ENCODE peak calls at places on chromosomes 7 and 10, in eight cellular contexts. Q is right atrium auricular region, M is brain microvascular endothelial cell, G is fibroblast of the aortic adventitia, I is kidney, D is stomach, O is endothelial cell of umbilical vein, C is ovary. F is an unnamed sample.

GRCh38 chr10:47376522-47377220 is 7.4 kb downstream of the ZNF488 start:
- DNase-seq in G (no peak), M (no peak), C (no peak), I (no peak), O (no peak), D (peak), Q (peak), F (no peak)

GRCh38 chr7:142739927-142740492 is 9.3 kb upstream of the PRSS1 start:
- DNase-seq in D (no peak), C (no peak), Q (no peak), M (no peak), O (no peak), I (no peak), G (no peak), F (peak)

GRCh38 chr7:30921951-30922401 is 10.3 kb downstream of the AQP1 start:
- DNase-seq in M (no peak), Q (peak), O (no peak), C (peak), D (peak), G (no peak), I (peak), F (no peak)

GRCh38 chr10:15791816-15792524 is 68.3 kb downstream of the MINDY3 start:
- DNase-seq in G (peak), M (no peak), Q (no peak), C (no peak), O (peak), D (no peak), I (no peak), F (no peak)

GRCh38 chr10:111811515-111811914 is 372.1 kb downstream of the GPAM start:
- DNase-seq in C (no peak), D (no peak), G (no peak), Q (no peak), O (no peak), M (no peak), I (no peak), F (no peak)

GRCh38 chr10:118802126-118802793 is 47.5 kb upstream of the CACUL1 start:
- DNase-seq in Q (no peak), I (no peak), O (no peak), D (peak), M (no peak), C (no peak), G (no peak), F (no peak)

GRCh38 chr10:58143944-58144343 is 123.8 kb downstream of the IPMK start:
- DNase-seq in I (no peak), M (no peak), D (no peak), Q (no peak), O (no peak), C (no peak), G (no peak), F (no peak)

GRCh38 chr7:130896898-130897514 is 163.0 kb upstream of the KLF14 start:
- DNase-seq in I (peak), M (no peak), C (peak), Q (no peak), D (peak), G (peak), O (peak), F (peak)

DNA sequence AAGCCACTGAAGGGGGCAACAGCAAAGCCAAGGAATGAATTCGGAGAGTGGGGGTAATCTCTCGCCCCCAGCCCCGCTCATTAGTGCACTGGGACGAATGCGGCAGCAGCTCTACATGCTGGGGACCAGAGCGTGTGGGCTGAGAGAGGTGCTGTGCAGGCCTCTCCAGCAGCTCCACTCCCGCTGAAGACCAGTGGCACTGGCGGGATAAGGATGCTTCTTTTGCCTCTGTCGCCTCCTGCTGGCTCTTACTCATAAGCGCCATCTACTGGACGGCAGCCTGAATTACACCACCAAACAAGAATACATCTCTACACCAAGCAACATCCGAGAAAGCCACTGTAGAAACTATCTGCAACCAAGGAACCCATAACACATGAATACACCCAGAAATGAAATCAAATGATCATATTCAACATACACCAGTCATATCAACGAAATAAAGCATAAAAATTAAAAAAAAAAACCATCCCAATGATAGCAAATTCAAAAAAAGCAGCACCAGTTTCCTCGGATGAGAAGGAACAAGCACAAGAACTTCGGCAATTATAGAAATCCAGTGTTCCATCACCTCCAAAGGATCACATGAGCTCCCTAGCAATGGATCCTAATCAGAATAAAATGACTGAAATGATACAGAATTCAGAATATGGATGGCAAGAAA is 79.0 kb upstream of the TMEM168 start:
- DNase-seq in I (no peak), D (peak), G (peak), O (peak), C (no peak), M (peak), Q (no peak), F (peak)
- TF ChIP-seq CTCF in I (peak), D (no peak), G (peak), O (peak), C (no peak), M (peak), Q (peak), F (peak)

GRCh38 chr7:41701542-41701941 is 1.3 kb downstream of the INHBA start:
- DNase-seq in D (no peak), O (no peak), C (no peak), G (peak), I (no peak), M (no peak), Q (no peak), F (no peak)
- H3K4me3 ChIP-seq in D (no peak), O (peak), C (no peak), G (peak), I (no peak), M (peak), Q (no peak), F (no peak)

GRCh38 chr10:22617516-22617915 is 96.9 kb downstream of the PIP4K2A start:
- DNase-seq in O (no peak), D (no peak), I (no peak), Q (no peak), G (no peak), C (no peak), M (no peak), F (peak)
- TF ChIP-seq CTCF in O (no peak), D (no peak), I (no peak), Q (peak), G (no peak), C (no peak), M (peak), F (peak)

GRCh38 chr10:62049815-62050626 is 148.5 kb downstream of the ARID5B start:
- DNase-seq in C (no peak), D (no peak), O (peak), Q (no peak), I (no peak), M (no peak), G (peak), F (peak)

GRCh38 chr10:62052276-62052675 is 150.8 kb downstream of the ARID5B start:
- DNase-seq in C (no peak), D (no peak), O (no peak), G (no peak), I (no peak), Q (no peak), M (no peak), F (no peak)

GRCh38 chr10:62050941-62051433 is 149.5 kb downstream of the ARID5B start:
- DNase-seq in C (no peak), M (peak), G (peak), D (peak), I (peak), Q (peak), O (peak), F (peak)

GRCh38 chr10:62048919-62049636 is 147.6 kb downstream of the ARID5B start:
- DNase-seq in M (peak), O (peak), C (peak), G (peak), D (peak), I (peak), Q (peak), F (peak)

DNA sequence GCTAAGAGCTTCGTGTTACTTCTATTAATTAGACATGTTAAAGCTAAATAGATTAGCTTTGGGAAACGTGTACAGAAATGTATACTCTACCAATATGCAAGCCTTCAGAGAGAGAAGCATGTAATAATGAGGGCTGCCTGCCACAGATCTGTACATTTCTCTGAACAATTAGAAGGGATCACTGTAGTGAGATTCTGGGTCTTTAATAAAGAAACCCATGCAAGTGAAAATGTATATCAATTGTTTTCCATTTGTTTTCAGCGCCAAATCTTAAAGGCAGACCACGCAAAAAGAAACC is 149.1 kb downstream of the ARID5B start:
- DNase-seq in O (no peak), G (no peak), Q (no peak), D (no peak), C (no peak), M (no peak), I (no peak), F (no peak)
- H3K4me3 ChIP-seq in O (peak), G (peak), Q (peak), D (peak), C (peak), M (peak), I (peak), F (peak)

GRCh38 chr10:97332586-97333350 is 1.8 kb downstream of the FRAT2 start:
- DNase-seq in D (peak), I (peak), M (peak), Q (no peak), G (peak), O (peak), C (peak), F (peak)
- TF ChIP-seq CTCF in D (no peak), I (peak), M (peak), Q (peak), G (peak), O (peak), C (no peak), F (no peak)

DNA sequence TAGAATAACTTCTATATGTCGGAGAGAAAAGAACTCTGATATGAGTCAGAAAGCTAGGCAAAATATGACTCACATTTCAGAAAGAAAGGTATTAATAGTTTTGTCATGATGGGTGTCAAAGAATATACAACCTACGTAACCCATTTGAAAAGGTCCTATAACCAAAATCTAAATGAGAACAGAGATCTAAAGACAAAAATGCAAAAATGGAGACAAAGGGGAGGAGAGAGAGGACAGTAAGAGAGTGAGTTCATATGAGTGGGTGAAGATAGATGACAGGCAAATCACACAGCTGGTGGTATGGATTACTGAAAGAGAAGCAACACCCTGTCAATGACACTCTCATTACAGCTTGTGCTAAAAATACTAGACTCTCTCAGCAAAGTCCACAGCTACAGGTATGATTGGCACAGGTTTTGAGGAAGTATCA is 25.6 kb downstream of the ANKMY2 start:
- DNase-seq in D (no peak), Q (no peak), M (no peak), C (no peak), I (no peak), G (no peak), O (no peak), F (peak)
- H3K4me3 ChIP-seq in D (no peak), Q (no peak), M (no peak), C (no peak), I (no peak), G (no peak), O (no peak), F (no peak)

GRCh38 chr10:131211146-131211545 is 100.4 kb downstream of the TCERG1L start:
- DNase-seq in M (no peak), O (no peak), C (peak), I (peak), G (no peak), D (peak), Q (no peak), F (no peak)

GRCh38 chr10:131210181-131210580 is 101.3 kb downstream of the TCERG1L start:
- DNase-seq in M (no peak), Q (no peak), G (no peak), O (no peak), D (peak), I (peak), C (no peak), F (no peak)

GRCh38 chr10:131212763-131213325 is 98.7 kb downstream of the TCERG1L start:
- DNase-seq in I (peak), M (no peak), D (peak), G (no peak), O (no peak), Q (no peak), C (peak), F (no peak)

GRCh38 chr10:131211965-131212619 is 99.4 kb downstream of the TCERG1L start:
- DNase-seq in M (no peak), C (peak), G (no peak), D (peak), I (peak), O (no peak), Q (no peak), F (no peak)

GRCh38 chr10:131211556-131211955 is 100.0 kb downstream of the TCERG1L start:
- DNase-seq in O (no peak), Q (no peak), G (no peak), I (peak), C (peak), M (no peak), D (peak), F (no peak)
- TF ChIP-seq CTCF in O (no peak), Q (no peak), G (no peak), I (no peak), C (no peak), M (no peak), D (no peak), F (no peak)

DNA sequence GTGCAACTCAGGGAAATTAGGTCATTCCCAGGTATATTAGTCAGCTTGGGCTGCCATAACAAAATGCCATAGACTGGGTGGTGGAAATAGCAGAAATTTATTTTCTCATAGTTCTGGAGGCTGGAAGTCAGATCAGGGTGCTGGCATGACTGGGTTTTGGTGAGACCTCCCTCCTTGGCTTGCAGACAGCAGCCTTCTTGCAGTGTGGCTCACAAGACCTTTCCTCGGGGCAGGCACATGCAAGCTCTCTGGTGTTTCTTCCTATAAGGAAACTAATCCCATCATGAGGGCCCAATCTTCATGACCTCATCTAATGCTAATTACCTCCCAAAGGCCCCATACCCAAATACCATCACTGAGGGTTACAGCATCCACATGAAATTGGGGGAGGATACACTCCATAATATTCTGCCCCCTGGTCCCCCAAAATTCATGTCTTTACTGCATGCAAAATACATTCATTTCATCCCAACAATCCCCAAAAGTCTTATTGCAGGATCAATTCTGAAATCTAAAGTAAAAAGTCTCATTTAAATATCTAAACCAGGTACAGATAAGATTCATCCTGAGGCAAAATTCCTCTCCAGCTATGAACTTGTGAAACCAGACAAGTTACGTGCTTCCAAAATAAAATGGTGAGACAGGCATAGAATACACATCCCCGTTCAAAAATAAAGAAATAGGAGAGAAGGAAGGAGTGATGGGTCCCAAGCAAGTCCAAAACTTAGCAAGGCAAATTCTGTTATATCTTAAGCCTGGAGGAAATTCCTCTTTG is 17.4 kb upstream of the CBLL1 start:
- DNase-seq in Q (no peak), D (no peak), G (no peak), M (no peak), O (no peak), C (no peak), I (no peak), F (no peak)
- H3K4me3 ChIP-seq in Q (no peak), D (no peak), G (no peak), M (no peak), O (no peak), C (no peak), I (no peak), F (no peak)

GRCh38 chr7:231858-232246 is 39.5 kb downstream of the FAM20C start:
- DNase-seq in G (no peak), M (no peak), I (no peak), Q (no peak), C (no peak), D (no peak), O (no peak), F (no peak)

GRCh38 chr7:230274-230673 is 37.9 kb downstream of the FAM20C start:
- DNase-seq in G (no peak), I (no peak), D (no peak), C (no peak), Q (no peak), M (no peak), O (no peak), F (no peak)

GRCh38 chr7:232571-233455 is 40.4 kb downstream of the FAM20C start:
- DNase-seq in M (peak), I (no peak), C (no peak), O (peak), Q (no peak), G (peak), D (no peak), F (no peak)

GRCh38 chr7:229184-229964 is 37.0 kb downstream of the FAM20C start:
- DNase-seq in M (peak), O (no peak), I (no peak), C (peak), D (peak), G (peak), Q (peak), F (no peak)

DNA sequence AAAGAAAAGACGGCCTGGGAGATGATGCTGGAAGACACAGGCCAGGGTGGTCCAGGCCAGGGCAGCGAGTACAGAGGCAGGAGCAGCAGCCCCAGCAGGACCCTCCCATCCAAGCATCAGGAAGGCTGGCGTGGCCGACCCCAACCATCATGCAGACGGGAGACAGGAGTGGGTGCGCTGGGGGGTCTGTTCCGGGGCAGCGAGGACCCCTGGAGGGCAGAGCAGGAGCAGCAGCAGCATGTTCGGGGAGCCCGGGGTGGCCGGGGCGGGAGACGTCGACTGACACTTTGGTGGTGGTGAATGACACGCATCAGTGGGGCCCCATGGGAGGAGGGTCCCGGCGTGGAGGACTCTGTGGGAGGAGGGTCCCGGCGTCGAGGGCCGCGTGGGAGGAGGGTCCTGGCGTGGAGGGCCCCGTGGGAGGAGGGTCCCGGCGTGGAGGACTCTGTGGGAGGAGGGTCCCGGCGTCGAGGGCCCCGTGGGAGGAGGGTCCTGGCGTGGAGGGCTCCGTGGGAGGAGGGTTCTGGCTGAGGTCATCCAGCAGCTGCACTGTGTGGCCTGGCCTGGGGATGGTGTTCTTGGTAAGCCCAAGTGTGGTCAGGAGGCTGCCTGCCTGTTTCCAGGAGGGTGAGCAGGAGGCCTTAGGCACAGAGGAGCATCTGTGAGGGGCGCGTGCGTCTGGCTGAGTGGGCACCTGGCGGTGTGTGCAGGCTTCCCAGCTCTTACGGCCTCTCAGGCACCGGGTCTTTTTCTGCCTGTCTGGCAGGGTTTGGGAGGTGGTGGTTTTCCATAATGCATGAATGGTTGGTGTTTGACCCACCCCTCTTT is 38.9 kb downstream of the FAM20C start:
- DNase-seq in D (no peak), I (no peak), C (no peak), M (no peak), O (no peak), G (no peak), Q (no peak), F (no peak)
- TF ChIP-seq CTCF in D (no peak), I (no peak), C (no peak), M (peak), O (peak), G (peak), Q (peak), F (no peak)

F was measured in GM12865.